ENCODE peak calls at places on chromosomes 1 and 21, in five cellular contexts. G is WERI-Rb-1, Y is RWPE1, K is adrenal gland, C is fibroblast of the aortic adventitia. B is an unnamed sample.

GRCh38 chr1:151908228-151908691 is 1.1 kb downstream of the THEM4 start:
- DNase-seq in G (no peak), Y (no peak), K (no peak), C (peak; percentile 39), B (peak; percentile 21)

GRCh38 chr1:162240643-162240976 is 136.0 kb downstream of the SPATA46 start:
- DNase-seq in G (no peak), Y (no peak), K (no peak), C (no peak), B (no peak)

GRCh38 chr21:32181415-32181814 is 97.4 kb downstream of the MIS18A start:
- DNase-seq in G (no peak), Y (no peak), K (no peak), C (no peak), B (no peak)

GRCh38 chr1:6171546-6172124 is 8.5 kb downstream of the CHD5 start:
- DNase-seq in G (peak; percentile 71), Y (no peak), K (no peak), C (no peak), B (peak; percentile 42)

GRCh38 chr1:4395158-4395557 is 259.3 kb upstream of the AJAP1 start:
- DNase-seq in G (no peak), Y (no peak), K (no peak), C (no peak), B (no peak)

GRCh38 chr1:244751271-244751895 is 84.1 kb upstream of the COX20 start:
- DNase-seq in G (peak; percentile 75), Y (no peak), K (no peak), C (no peak), B (no peak)

GRCh38 chr1:210358511-210359148 is 29.9 kb downstream of the HHAT start:
- DNase-seq in G (no peak), Y (no peak), K (no peak), C (no peak), B (no peak)

GRCh38 chr1:154446292-154446691 is 41.1 kb downstream of the IL6R start:
- DNase-seq in G (no peak), Y (no peak), K (no peak), C (peak; percentile 52), B (no peak)

GRCh38 chr21:34651642-34652041 is 17.2 kb upstream of the CLIC6 start:
- DNase-seq in G (no peak), Y (no peak), K (no peak), C (no peak), B (no peak)

GRCh38 chr1:84836145-84836544 is 56.9 kb downstream of the LPAR3 start:
- DNase-seq in G (no peak), Y (peak; percentile 33), K (no peak), C (no peak), B (no peak)

GRCh38 chr1:93692451-93692861 is 10.8 kb upstream of the BCAR3 start:
- DNase-seq in G (no peak), Y (peak; percentile 59), K (no peak), C (peak; percentile 40), B (no peak)

GRCh38 chr1:87144981-87145380 is 183.7 kb upstream of the LMO4 start:
- DNase-seq in G (no peak), Y (no peak), K (no peak), C (no peak), B (no peak)

GRCh38 chr1:68057564-68057963 is 7.1 kb upstream of the DIRAS3 start:
- DNase-seq in G (no peak), Y (no peak), K (no peak), C (no peak), B (no peak)

GRCh38 chr1:181538836-181539235 is 55.5 kb downstream of the CACNA1E start:
- DNase-seq in G (no peak), Y (no peak), K (no peak), C (no peak), B (no peak)

GRCh38 chr1:237705462-237705861 is 185.3 kb downstream of the ZP4 start:
- DNase-seq in G (no peak), Y (no peak), K (no peak), C (no peak), B (no peak)

GRCh38 chr1:6460349-6461236 is 5.4 kb downstream of the TNFRSF25 start:
- DNase-seq in G (no peak), Y (no peak), K (no peak), C (no peak), B (no peak)

GRCh38 chr1:6440198-6441126 is 15.9 kb downstream of the ESPN start:
- DNase-seq in G (peak; percentile 89), Y (peak; percentile 79), K (peak; percentile 78), C (no peak), B (peak; percentile 81)

GRCh38 chr1:75732703-75733102 is 8.2 kb downstream of the ACADM start:
- DNase-seq in G (no peak), Y (no peak), K (no peak), C (no peak), B (no peak)

GRCh38 chr1:20233866-20234265 is 47.5 kb upstream of the PLA2G2C start:
- DNase-seq in G (no peak), Y (no peak), K (no peak), C (no peak), B (no peak)

GRCh38 chr21:45357436-45358260 is 47.3 kb upstream of the COL18A1 start:
- DNase-seq in G (no peak), Y (no peak), K (no peak), C (no peak), B (no peak)

GRCh38 chr1:209723761-209724693 is 19.4 kb downstream of the HSD11B1 start:
- DNase-seq in G (no peak), Y (no peak), K (no peak), C (peak; percentile 31), B (no peak)

GRCh38 chr1:193538690-193539089 is 352.3 kb upstream of the B3GALT2 start:
- DNase-seq in G (no peak), Y (no peak), K (no peak), C (no peak), B (no peak)

GRCh38 chr1:32917521-32917920 is 16.3 kb upstream of the TMEM54 start:
- DNase-seq in G (no peak), Y (no peak), K (no peak), C (no peak), B (no peak)

GRCh38 chr1:21914880-21915640 is 22.1 kb downstream of the HSPG2 start:
- DNase-seq in G (no peak), Y (no peak), K (no peak), C (peak; percentile 56), B (no peak)

GRCh38 chr1:20068722-20069121 is 1.3 kb upstream of the PLA2G5 start:
- DNase-seq in G (no peak), Y (no peak), K (no peak), C (no peak), B (no peak)

GRCh38 chr1:96845464-96845863 is 123.9 kb downstream of the PTBP2 start:
- DNase-seq in G (peak; percentile 51), Y (peak; percentile 5), K (peak; percentile 51), C (no peak), B (peak; percentile 14)

GRCh38 chr1:60757485-60757884 is 324.9 kb upstream of the NFIA start:
- DNase-seq in G (no peak), Y (no peak), K (no peak), C (no peak), B (no peak)

GRCh38 chr1:220526294-220526693 is 1.6 kb upstream of the MARK1 start:
- DNase-seq in G (peak; percentile 31), Y (no peak), K (no peak), C (no peak), B (peak; percentile 13)

GRCh38 chr1:164700683-164701082 is 141.7 kb downstream of the PBX1 start:
- DNase-seq in G (no peak), Y (no peak), K (no peak), C (no peak), B (no peak)

GRCh38 chr1:26627959-26628358 is 67.9 kb upstream of the ARID1A start:
- DNase-seq in G (no peak), Y (no peak), K (no peak), C (no peak), B (no peak)

GRCh38 chr1:19656780-19657475 is 7.7 kb upstream of the HTR6 start:
- DNase-seq in G (no peak), Y (no peak), K (no peak), C (no peak), B (peak; percentile 65)

GRCh38 chr1:92536593-92537332 is 50.0 kb upstream of the GFI1 start:
- DNase-seq in G (no peak), Y (no peak), K (no peak), C (peak; percentile 54), B (no peak)

GRCh38 chr1:241950390-241950789 is 7.2 kb upstream of the BECN2 start:
- DNase-seq in G (no peak), Y (peak; percentile 70), K (no peak), C (peak; percentile 88), B (no peak)

GRCh38 chr1:33082575-33083112 is 1.7 kb downstream of the AZIN2 start:
- DNase-seq in G (no peak), Y (no peak), K (no peak), C (no peak), B (no peak)

GRCh38 chr1:152878042-152878441 is at the start of gene SMCP:
- DNase-seq in G (peak; percentile 93), Y (no peak), K (no peak), C (no peak), B (peak; percentile 10)

GRCh38 chr1:7046891-7047290 is 261.6 kb downstream of the CAMTA1 start:
- DNase-seq in G (no peak), Y (no peak), K (no peak), C (no peak), B (no peak)

GRCh38 chr1:64923294-64923718 is 43.0 kb downstream of the JAK1 start:
- DNase-seq in G (no peak), Y (no peak), K (no peak), C (peak; percentile 40), B (no peak)

GRCh38 chr1:29209173-29209572 is 21.6 kb downstream of the MECR start:
- DNase-seq in G (no peak), Y (no peak), K (no peak), C (no peak), B (no peak)

GRCh38 chr1:94022471-94023189 is 98.3 kb downstream of the ABCA4 start:
- DNase-seq in G (no peak), Y (no peak), K (no peak), C (peak; percentile 99), B (no peak)

GRCh38 chr1:58251415-58252073 is 295.0 kb downstream of the OMA1 start:
- DNase-seq in G (peak; percentile 64), Y (no peak), K (no peak), C (no peak), B (peak; percentile 43)
- TF ChIP-seq CTCF in G (peak; percentile 70), Y (no peak), K (no peak), C (peak; percentile 17), B (peak; percentile 34)

GRCh38 chr1:2334883-2335534 is 56.3 kb downstream of the MORN1 start:
- DNase-seq in G (no peak), Y (peak; percentile 73), K (no peak), C (no peak), B (no peak)
- TF ChIP-seq CTCF in G (no peak), Y (no peak), K (no peak), C (no peak), B (no peak)

GRCh38 chr1:91278754-91279153 is 125.9 kb downstream of the HFM1 start:
- DNase-seq in G (no peak), Y (no peak), K (no peak), C (peak; percentile 49), B (no peak)
- TF ChIP-seq CTCF in G (no peak), Y (peak; percentile 6), K (no peak), C (peak; percentile 19), B (peak; percentile 34)

DNA sequence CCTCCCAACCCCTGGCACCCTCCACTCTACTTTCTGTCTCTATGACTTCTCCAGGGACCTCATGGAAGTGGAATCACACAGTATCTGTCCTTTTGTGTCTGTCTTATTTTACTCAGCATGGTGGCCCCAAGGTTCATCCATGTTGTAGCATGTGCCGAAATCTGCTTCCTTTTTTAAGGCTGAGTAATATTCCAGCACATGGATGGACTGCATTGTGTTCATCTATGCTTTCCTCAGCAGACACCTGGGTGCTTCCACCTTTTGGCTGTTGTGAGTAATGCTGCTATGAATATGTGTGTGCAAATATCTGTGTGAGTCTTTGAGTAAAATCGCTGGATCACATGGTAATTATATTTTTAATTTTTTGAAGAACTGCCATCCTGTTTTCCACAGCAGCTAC is 1.6 kb upstream of the PFKL start:
- DNase-seq in G (no peak), Y (no peak), K (no peak), C (peak; percentile 3), B (no peak)
- TF ChIP-seq CTCF in G (peak; percentile 11), Y (no peak), K (no peak), C (peak; percentile 27), B (no peak)

B was measured in nephron progenitor cell.